ENCODE peak calls at places on chromosomes 6 and 20, in five cellular contexts. K, V, S, I and X are unnamed samples.
A peak's percentile ranks its signal among the peaks of the same experiment; 100 is the strongest.

GRCh38 chr6:109767961-109768360 is 76.9 kb downstream of the FIG4 start:
- DNase-seq in I (no peak), S (peak; percentile 64), V (no peak), K (no peak), X (no peak)

GRCh38 chr6:154606457-154606856 is 96.0 kb upstream of the CNKSR3 start:
- DNase-seq in K (no peak), I (no peak), S (no peak), V (no peak), X (no peak)

GRCh38 chr6:87762116-87762515 is 60.1 kb upstream of the AKIRIN2 start:
- DNase-seq in I (no peak), K (no peak), V (no peak), S (no peak), X (no peak)

GRCh38 chr6:170284126-170284773 is 6.6 kb downstream of the DLL1 start:
- DNase-seq in V (no peak), S (no peak), K (no peak), I (no peak), X (no peak)

GRCh38 chr6:30071081-30071818 is 4.3 kb downstream of the PPP1R11 start:
- DNase-seq in V (peak; percentile 53), S (peak; percentile 13), I (peak; percentile 68), K (no peak), X (no peak)

GRCh38 chr20:52268184-52268583 is 76.6 kb upstream of the ZFP64 start:
- DNase-seq in K (no peak), I (no peak), S (peak; percentile 66), V (peak; percentile 21), X (no peak)

GRCh38 chr6:135236732-135237131 is 55.6 kb downstream of the MYB start:
- DNase-seq in I (no peak), S (no peak), K (no peak), V (no peak), X (peak; percentile 53)

GRCh38 chr20:49701313-49701731 is 12.4 kb downstream of the B4GALT5 start:
- DNase-seq in K (peak; percentile 16), S (no peak), I (no peak), V (no peak), X (no peak)

GRCh38 chr20:3314391-3314790 is 75.4 kb upstream of the SLC4A11 start:
- DNase-seq in I (no peak), S (no peak), V (no peak), K (no peak), X (no peak)

GRCh38 chr6:136334853-136335252 is 45.2 kb upstream of the BCLAF1 start:
- DNase-seq in S (no peak), I (no peak), V (no peak), K (no peak), X (peak; percentile 10)

GRCh38 chr20:58942549-58942948 is 38.5 kb upstream of the NELFCD start:
- DNase-seq in K (no peak), S (no peak), I (no peak), V (no peak), X (no peak)

GRCh38 chr6:67433124-67433523 is 1202.0 kb upstream of the ADGRB3 start:
- DNase-seq in K (peak; percentile 2), V (peak; percentile 3), I (no peak), S (no peak), X (no peak)

GRCh38 chr20:33450867-33451266 is 7.3 kb upstream of the SNTA1 start:
- DNase-seq in I (no peak), V (no peak), K (no peak), S (peak; percentile 61), X (no peak)

GRCh38 chr6:96812077-96812703 is 25.1 kb downstream of the GPR63 start:
- DNase-seq in I (no peak), S (peak; percentile 53), V (peak; percentile 30), K (no peak), X (no peak)

GRCh38 chr20:5001174-5002076 is at the start of gene SLC23A2:
- DNase-seq in S (peak; percentile 22), K (peak; percentile 36), V (no peak), I (peak; percentile 71), X (no peak)

GRCh38 chr20:47765715-47766594 is 19.3 kb downstream of the SULF2 start:
- DNase-seq in I (no peak), S (peak; percentile 63), V (no peak), K (no peak), X (no peak)

GRCh38 chr20:1841554-1842140 is 53.6 kb upstream of the SIRPA start:
- DNase-seq in V (peak; percentile 74), K (peak; percentile 84), S (no peak), I (no peak), X (no peak)

GRCh38 chr6:155645328-155645727 is 189.7 kb upstream of the NOX3 start:
- DNase-seq in S (no peak), K (no peak), I (no peak), V (peak; percentile 29), X (no peak)

GRCh38 chr6:2460216-2460734 is 214.9 kb upstream of the GMDS start:
- DNase-seq in S (peak; percentile 40), V (no peak), K (no peak), I (no peak), X (no peak)

GRCh38 chr6:34575326-34575725 is 19.2 kb upstream of the SPDEF start:
- DNase-seq in V (no peak), S (no peak), K (no peak), I (no peak), X (no peak)

GRCh38 chr6:56540950-56541600 is 101.6 kb downstream of the DST start:
- DNase-seq in K (no peak), V (peak; percentile 47), S (peak; percentile 24), I (peak; percentile 14), X (no peak)
- H3K4me3 ChIP-seq in K (no peak overlapping the region), V (peak overlapping the region; percentile 64), S (peak overlapping the region; percentile 71), I (peak overlapping the region; percentile 57), X (no peak overlapping the region)

DNA sequence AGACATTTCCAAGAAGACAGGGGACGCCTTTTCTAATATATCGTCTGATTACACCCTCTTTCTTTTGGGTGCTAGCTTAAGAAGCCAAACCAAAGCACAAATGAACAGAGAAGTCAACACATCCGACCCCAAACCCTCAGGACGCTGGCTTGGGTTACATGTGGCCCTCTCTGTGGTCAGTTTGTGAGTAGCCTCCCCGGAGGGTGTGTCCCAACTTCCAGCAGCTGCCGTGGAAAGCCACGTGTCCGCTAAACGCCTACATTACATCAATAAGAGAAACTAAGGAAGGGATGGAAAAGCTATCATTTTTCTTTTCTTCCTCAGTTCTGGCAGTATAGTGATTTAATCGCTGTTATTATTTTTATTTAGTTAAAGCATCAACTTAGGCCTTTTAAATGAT is 487 bp upstream of the BMP6 start:
- DNase-seq in S (no peak), I (no peak), K (no peak), V (no peak), X (no peak)
- H3K4me3 ChIP-seq in S (peak overlapping the region; percentile 64), I (no peak overlapping the region), K (no peak overlapping the region), V (peak overlapping the region; percentile 62), X (no peak overlapping the region)

GRCh38 chr6:159056941-159057340 is 12.2 kb upstream of the TAGAP start:
- DNase-seq in I (no peak), K (no peak), V (no peak), S (no peak), X (no peak)

GRCh38 chr6:159059099-159059498 is 14.3 kb upstream of the TAGAP start:
- DNase-seq in K (no peak), V (no peak), S (no peak), I (no peak), X (no peak)

GRCh38 chr6:159053781-159054398 is 9.1 kb upstream of the TAGAP start:
- DNase-seq in V (no peak), S (no peak), K (no peak), I (no peak), X (peak; percentile 39)

GRCh38 chr6:159056003-159056402 is 11.2 kb upstream of the TAGAP start:
- DNase-seq in K (no peak), I (no peak), V (no peak), S (no peak), X (no peak)

DNA sequence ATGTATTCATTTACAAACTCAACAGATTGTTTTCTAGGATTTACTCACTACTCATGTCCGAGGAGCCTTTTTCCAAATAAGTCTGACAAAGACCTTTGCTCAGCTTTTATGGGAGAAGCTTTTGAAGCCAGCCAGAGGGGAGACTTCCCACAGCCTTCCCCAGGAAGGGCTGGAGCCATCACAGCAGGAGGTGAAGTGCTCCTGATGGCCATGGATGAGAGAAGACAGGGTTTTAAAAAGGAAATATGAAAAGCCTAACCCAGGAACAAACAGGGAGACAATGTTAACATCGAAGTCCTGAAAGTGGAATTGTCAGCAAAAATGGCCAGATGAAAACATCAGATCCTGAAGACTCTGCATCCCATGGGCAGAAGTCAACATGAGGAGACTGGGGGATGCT is 11.6 kb upstream of the TAGAP start:
- DNase-seq in V (no peak), S (no peak), K (no peak), I (no peak), X (no peak)
- H3K4me3 ChIP-seq in V (no peak overlapping the region), S (no peak overlapping the region), K (no peak overlapping the region), I (no peak overlapping the region), X (no peak overlapping the region)

GRCh38 chr6:5942591-5942990 is 64.1 kb downstream of the NRN1 start:
- DNase-seq in K (no peak), I (no peak), V (no peak), S (peak; percentile 82), X (no peak)
- H3K4me3 ChIP-seq in K (no peak overlapping the region), I (no peak overlapping the region), V (no peak overlapping the region), S (no peak overlapping the region), X (no peak overlapping the region)

GRCh38 chr20:46348231-46348803 is 40.0 kb upstream of the CDH22 start:
- DNase-seq in I (peak; percentile 63), S (no peak), V (peak; percentile 29), K (no peak), X (no peak)

GRCh38 chr20:46350201-46350985 is 42.1 kb upstream of the CDH22 start:
- DNase-seq in I (peak; percentile 76), S (peak; percentile 94), K (no peak), V (peak; percentile 93), X (no peak)

GRCh38 chr20:46350986-46351267 is 42.6 kb upstream of the CDH22 start:
- DNase-seq in K (no peak), S (no peak), V (no peak), I (no peak), X (no peak)

GRCh38 chr20:46348972-46349741 is 40.9 kb upstream of the CDH22 start:
- DNase-seq in K (no peak), I (peak; percentile 77), S (no peak), V (peak; percentile 47), X (no peak)

DNA sequence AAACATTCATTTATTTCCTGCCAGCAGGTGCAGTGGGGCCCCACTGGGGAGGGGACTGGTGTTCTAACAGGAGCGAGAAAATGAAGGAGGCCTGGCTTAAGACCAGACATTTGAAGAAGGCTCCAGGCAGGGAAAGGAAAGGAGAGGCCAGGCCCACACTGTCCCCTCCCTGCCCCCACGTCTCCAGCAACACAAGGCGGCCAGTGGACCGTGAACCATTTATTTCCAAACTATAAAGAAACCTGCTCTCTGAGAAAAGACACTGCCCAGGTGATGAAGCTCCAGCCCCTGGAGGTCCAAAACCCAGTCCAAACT is 41.4 kb upstream of the CDH22 start:
- DNase-seq in V (no peak), K (no peak), S (no peak), I (peak; percentile 31), X (no peak)
- H3K4me3 ChIP-seq in V (no peak overlapping the region), K (no peak overlapping the region), S (no peak overlapping the region), I (no peak overlapping the region), X (no peak overlapping the region)

GRCh38 chr6:72623808-72624207 is 1.9 kb downstream of the KCNQ5 start:
- DNase-seq in V (no peak), S (no peak), I (no peak), K (no peak), X (no peak)
- H3K4me3 ChIP-seq in V (no peak overlapping the region), S (no peak overlapping the region), I (no peak overlapping the region), K (peak overlapping the region; percentile 63), X (no peak overlapping the region)